ENCODE peak calls at places on chromosome 17, in eight cellular contexts. R is GM12878, L is A549, W is endothelial cell of umbilical vein, O is H1, A is K562, Q is HCT116, H is HepG2. K is an unnamed sample.

GRCh38 chr17:63407741-63408330 is 38.3 kb downstream of the CYB561 start:
- DNase-seq in W (no peak), L (no peak), H (no peak), Q (no peak), R (no peak), A (no peak), O (no peak), K (no peak)

GRCh38 chr17:45221081-45221996 is at the start of gene FMNL1:
- DNase-seq in W (no peak), Q (no peak), L (no peak), O (peak), A (peak), R (no peak), H (no peak), K (peak)

GRCh38 chr17:47846741-47847340 is 4.1 kb downstream of the SP6 start:
- DNase-seq in Q (no peak), L (no peak), A (no peak), R (no peak), H (no peak), O (peak), W (no peak), K (no peak)

GRCh38 chr17:61404702-61405046 is 5.0 kb downstream of the TBX2 start:
- DNase-seq in A (no peak), O (peak), Q (no peak), H (no peak), L (no peak), W (no peak), R (no peak), K (no peak)

GRCh38 chr17:63140255-63140654 is 174.2 kb downstream of the TANC2 start:
- DNase-seq in Q (no peak), H (no peak), O (no peak), W (peak), A (no peak), L (no peak), R (peak), K (peak)

GRCh38 chr17:5846001-5846400 is 224.2 kb upstream of the WSCD1 start:
- DNase-seq in R (no peak), O (no peak), L (no peak), A (no peak), W (no peak), H (no peak), Q (no peak), K (no peak)

GRCh38 chr17:14575349-14575966 is 274.6 kb downstream of the HS3ST3B1 start:
- DNase-seq in L (no peak), A (no peak), O (no peak), H (peak), W (no peak), R (no peak), Q (no peak), K (no peak)

GRCh38 chr17:47696717-47697642 is 3.0 kb downstream of the TBKBP1 start:
- DNase-seq in W (no peak), O (no peak), H (no peak), A (no peak), R (no peak), L (no peak), Q (no peak), K (no peak)

GRCh38 chr17:46782250-46782953 is 36.1 kb downstream of the WNT3 start:
- DNase-seq in H (peak), R (no peak), O (peak), W (peak), L (peak), Q (no peak), A (peak), K (peak)

GRCh38 chr17:79923974-79924638 is 84.9 kb upstream of the CBX4 start:
- DNase-seq in A (peak), L (peak), W (peak), R (no peak), Q (peak), H (peak), O (peak), K (peak)

GRCh38 chr17:3799181-3799627 is 1.8 kb downstream of the ITGAE start:
- DNase-seq in H (no peak), O (no peak), A (no peak), L (no peak), Q (no peak), R (no peak), W (no peak), K (no peak)

GRCh38 chr17:11182430-11182829 is 58.6 kb upstream of the SHISA6 start:
- DNase-seq in H (no peak), Q (no peak), A (no peak), W (no peak), L (no peak), R (no peak), O (no peak), K (no peak)

GRCh38 chr17:6642592-6642991 is 1.7 kb downstream of the TXNDC17 start:
- DNase-seq in W (no peak), O (no peak), A (no peak), Q (no peak), R (no peak), L (no peak), H (no peak), K (no peak)

GRCh38 chr17:74531231-74531761 is at the start of gene CD300LB:
- DNase-seq in W (no peak), A (no peak), O (no peak), Q (no peak), R (no peak), H (no peak), L (no peak), K (peak)

GRCh38 chr17:27978689-27979175 is 63.7 kb upstream of the NLK start:
- DNase-seq in R (no peak), O (no peak), Q (no peak), A (peak), L (no peak), H (no peak), W (peak), K (no peak)

GRCh38 chr17:65362826-65363225 is 198.6 kb downstream of the AXIN2 start:
- DNase-seq in O (no peak), L (no peak), W (no peak), H (no peak), A (no peak), Q (no peak), R (no peak), K (no peak)

GRCh38 chr17:48575066-48575582 is 3.0 kb downstream of the HOXB4 start:
- DNase-seq in Q (no peak), R (no peak), O (no peak), A (peak), W (peak), L (no peak), H (no peak), K (no peak)

GRCh38 chr17:61456688-61457225 is 4.5 kb downstream of the TBX4 start:
- DNase-seq in Q (no peak), H (no peak), O (peak), W (no peak), A (no peak), R (no peak), L (no peak), K (no peak)

GRCh38 chr17:16314189-16314588 is 39.1 kb downstream of the CENPV start:
- DNase-seq in L (no peak), Q (no peak), A (no peak), H (no peak), W (no peak), R (no peak), O (no peak), K (no peak)

GRCh38 chr17:69111794-69112193 is 29.9 kb downstream of the ABCA6 start:
- DNase-seq in R (no peak), H (no peak), Q (no peak), O (no peak), A (no peak), W (peak), L (no peak), K (no peak)

GRCh38 chr17:12928736-12929135 is 89.1 kb downstream of the ELAC2 start:
- DNase-seq in L (peak), W (no peak), O (no peak), Q (no peak), H (peak), R (no peak), A (no peak), K (peak)

GRCh38 chr17:60592750-60593149 is 7.2 kb upstream of the PPM1D start:
- DNase-seq in Q (no peak), A (no peak), H (no peak), W (no peak), R (no peak), L (no peak), O (no peak), K (no peak)

GRCh38 chr17:74744714-74745547 is 3.5 kb upstream of the NHERF1 start:
- DNase-seq in R (no peak), L (peak), A (peak), H (peak), W (peak), O (peak), Q (peak), K (peak)

GRCh38 chr17:63263053-63263452 is 183.1 kb downstream of the CYB561 start:
- DNase-seq in L (no peak), Q (no peak), R (no peak), H (no peak), W (no peak), A (no peak), O (no peak), K (no peak)

DNA sequence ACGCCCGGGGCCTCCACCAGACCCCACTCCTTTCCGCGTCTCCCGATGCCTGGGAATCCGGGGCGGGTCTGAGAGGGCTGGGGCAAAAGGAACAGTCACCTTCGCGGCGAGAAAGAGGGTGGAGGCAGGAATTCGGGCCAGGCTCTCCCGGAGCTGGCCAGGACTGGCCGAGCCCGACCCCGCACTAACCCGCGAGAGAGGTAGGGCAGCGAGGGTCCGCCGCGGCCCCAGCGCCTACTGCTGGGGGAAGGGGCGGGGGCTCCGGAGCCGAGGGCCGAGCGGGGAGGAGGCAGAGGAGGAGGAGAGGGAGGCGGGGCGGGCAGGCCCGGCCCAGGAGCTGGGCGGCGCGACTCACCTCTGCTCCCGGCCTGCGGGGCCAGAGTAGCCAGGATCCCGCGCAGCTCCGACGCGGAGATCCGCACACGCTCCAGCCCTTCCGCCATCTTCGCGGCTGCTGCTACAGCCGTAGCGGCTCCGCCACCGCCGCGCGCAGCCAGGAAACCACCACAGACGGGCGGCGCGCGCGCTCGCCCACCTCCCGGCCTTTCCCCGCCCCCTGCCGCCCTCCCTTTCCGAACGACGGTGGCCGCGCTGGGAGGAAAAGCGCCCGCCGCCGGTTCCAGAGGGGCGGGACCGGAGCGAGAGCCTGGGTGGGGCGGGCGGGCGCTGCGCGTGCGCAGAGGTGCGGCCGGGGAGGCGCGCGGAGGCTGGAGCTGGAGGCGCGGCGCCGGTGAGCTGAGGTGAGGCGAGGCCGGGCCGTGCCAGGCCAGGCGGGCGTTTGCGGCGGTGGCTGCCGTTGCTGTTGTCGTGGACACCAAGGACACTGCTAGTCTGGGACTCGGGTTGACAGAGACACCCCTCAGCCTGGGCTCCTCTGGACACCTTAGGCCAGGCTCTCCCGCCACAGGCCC is at the start of the genes SMG6 and SRR:
- DNase-seq in W (peak), A (peak), R (peak), Q (peak), O (peak), H (peak), L (peak), K (peak)
- TF ChIP-seq POLR2A in W (peak), A (peak), R (peak), Q (peak), O (peak), H (peak), L (peak), K (peak)

DNA sequence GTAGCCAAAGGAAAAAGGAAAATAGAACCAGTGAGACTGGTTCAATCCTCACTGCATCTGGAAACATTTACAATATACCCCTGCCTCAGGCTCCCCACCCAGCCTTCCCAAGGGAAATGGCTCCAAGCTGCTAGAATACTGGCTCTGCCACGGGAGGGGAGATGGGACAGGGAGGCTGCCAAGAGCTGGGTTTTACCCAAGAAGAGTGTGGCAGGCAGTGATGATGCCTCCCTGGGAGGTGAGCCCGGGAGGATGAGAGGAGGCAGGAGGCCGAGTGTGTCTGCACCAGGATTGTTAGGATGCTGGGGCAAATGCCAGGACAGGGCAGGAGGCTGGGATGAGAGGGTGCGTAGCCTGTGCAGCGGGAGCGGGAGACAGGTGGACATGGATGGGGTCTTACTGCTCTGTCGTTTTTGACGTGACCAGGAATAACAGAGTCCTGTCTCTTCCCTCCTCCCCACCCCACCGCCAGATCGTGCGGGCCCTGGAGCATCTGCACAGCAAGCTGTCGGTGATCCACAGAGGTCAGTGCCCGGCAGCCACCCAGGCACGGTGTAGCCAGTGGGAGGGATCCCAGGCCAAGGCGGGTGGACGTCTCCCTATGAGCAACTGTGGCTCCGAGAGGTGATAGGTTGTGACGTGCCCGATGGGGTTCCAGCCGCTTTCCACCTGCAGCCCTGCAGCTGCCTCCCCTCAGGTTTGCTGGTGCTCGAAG is 18.4 kb downstream of the MAP2K3 start:
- DNase-seq in R (no peak), O (no peak), A (no peak), H (no peak), L (no peak), W (peak), Q (no peak), K (no peak)
- TF ChIP-seq CTCF in R (no peak), O (no peak), A (no peak), H (no peak), L (no peak), W (no peak), Q (no peak), K (no peak)

DNA sequence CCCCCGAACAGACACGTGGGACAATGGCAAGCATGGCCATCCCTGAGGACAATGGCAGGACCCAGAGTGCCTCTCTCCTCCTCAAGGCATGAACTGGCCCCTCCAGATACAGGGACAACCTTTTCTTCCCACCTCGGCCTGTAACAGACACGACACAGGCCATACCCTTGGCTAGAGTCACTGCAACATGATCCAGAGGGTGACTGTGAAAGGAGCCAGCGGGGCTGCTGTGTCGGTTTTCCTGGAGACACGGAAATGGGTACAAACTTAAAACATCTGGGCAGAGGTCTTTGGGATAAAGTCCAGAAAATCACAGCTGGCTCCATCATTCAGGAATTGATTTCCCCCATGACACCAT is 5.4 kb downstream of the CEP295NL start:
- DNase-seq in A (no peak), O (no peak), Q (no peak), R (no peak), W (no peak), H (no peak), L (no peak), K (no peak)
- TF ChIP-seq MAX in A (no peak), O (no peak), Q (no peak), R (no peak), W (no peak), H (no peak), L (no peak), K (no peak)

DNA sequence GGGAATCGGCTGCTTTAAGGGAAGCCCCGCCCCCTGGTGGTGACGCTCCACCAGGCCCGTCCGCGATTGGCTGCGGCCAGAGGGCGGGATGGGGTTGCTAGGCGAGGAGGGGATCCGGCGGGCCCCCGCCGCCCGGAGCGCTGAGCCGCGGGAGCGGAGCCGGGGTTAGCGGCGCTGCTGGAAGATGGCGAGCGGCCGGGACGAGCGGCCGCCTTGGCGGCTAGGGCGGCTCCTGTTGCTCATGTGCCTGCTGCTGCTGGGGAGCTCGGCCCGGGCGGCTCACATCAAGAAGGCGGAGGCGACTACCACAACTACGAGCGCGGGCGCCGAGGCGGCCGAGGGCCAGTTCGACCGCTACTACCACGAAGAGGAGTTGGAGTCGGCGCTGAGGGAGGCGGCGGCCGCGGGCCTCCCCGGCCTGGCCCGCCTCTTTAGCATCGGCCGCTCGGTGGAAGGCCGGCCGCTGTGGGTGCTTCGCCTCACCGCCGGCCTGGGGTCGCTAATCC is at the start of gene CPD:
- DNase-seq in A (peak), Q (peak), L (peak), R (peak), W (peak), H (peak), O (peak), K (peak)
- TF ChIP-seq POLR2A in A (peak), Q (peak), L (peak), R (peak), W (peak), H (peak), O (peak), K (peak)

GRCh38 chr17:249236-249993 is 68.0 kb upstream of the DOC2B start:
- DNase-seq in A (no peak), Q (no peak), W (no peak), L (no peak), O (peak), H (no peak), R (no peak), K (no peak)

GRCh38 chr17:250487-251300 is 69.2 kb upstream of the DOC2B start:
- DNase-seq in O (peak), L (no peak), Q (no peak), A (no peak), W (no peak), R (no peak), H (no peak), K (no peak)

GRCh38 chr17:253091-253846 is 71.8 kb upstream of the DOC2B start:
- DNase-seq in A (no peak), Q (no peak), L (no peak), O (peak), R (no peak), W (no peak), H (no peak), K (no peak)

GRCh38 chr17:251531-251930 is 70.1 kb upstream of the DOC2B start:
- DNase-seq in R (no peak), A (no peak), L (no peak), O (peak), W (no peak), H (no peak), Q (no peak), K (no peak)

DNA sequence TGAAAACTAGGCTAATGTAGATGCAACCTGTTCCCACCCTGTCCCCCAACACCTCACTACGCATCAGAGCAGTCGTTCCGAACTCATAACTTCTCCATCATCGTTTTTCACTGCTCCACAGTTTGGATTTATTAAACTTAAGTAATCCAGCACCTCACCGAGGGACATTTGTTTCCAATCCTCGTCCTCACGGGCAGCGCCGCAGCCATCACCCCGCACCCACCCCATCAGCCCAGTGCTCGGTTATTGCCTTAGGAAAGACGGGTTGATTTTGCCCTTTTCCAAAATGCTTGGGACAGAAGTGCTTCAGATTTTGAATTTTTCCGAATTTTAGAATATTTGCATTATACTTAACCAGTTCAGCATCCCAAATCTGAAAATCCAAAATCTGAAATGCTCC is 71.0 kb upstream of the DOC2B start:
- DNase-seq in Q (no peak), A (no peak), W (no peak), L (no peak), R (no peak), H (no peak), O (no peak), K (no peak)
- TF ChIP-seq CTCF in Q (no peak), A (no peak), W (no peak), L (no peak), R (no peak), H (no peak), O (no peak), K (no peak)